ENCODE peak calls at places on chromosomes 12 and 14, in seven cellular contexts. One of them, this sample, is unnamed.

GRCh38 chr14:52949711-52950409 is 990 bp downstream of the FERMT2 start:
- DNase-seq in neural crest cell: no peak
- DNase-seq in right atrium auricular region: no peak
- DNase-seq in non-pigmented ciliary epithelial cell: no peak
- DNase-seq in activated naive CD4-positive, alpha-beta T cell: no peak
- DNase-seq in Daoy: peak
- DNase-seq in NCI-H2081: no peak
- DNase-seq in this sample: peak

GRCh38 chr14:72559227-72559626 is 334.7 kb downstream of the DPF3 start:
- DNase-seq in neural crest cell: no peak
- DNase-seq in Daoy: peak
- DNase-seq in right atrium auricular region: no peak
- DNase-seq in activated naive CD4-positive, alpha-beta T cell: no peak
- DNase-seq in non-pigmented ciliary epithelial cell: no peak
- DNase-seq in NCI-H2081: no peak
- DNase-seq in this sample: peak

GRCh38 chr12:8033153-8034044 is 883 bp downstream of the FOXJ2 start:
- DNase-seq in neural crest cell: no peak
- DNase-seq in Daoy: peak
- DNase-seq in NCI-H2081: peak
- DNase-seq in right atrium auricular region: no peak
- DNase-seq in non-pigmented ciliary epithelial cell: no peak
- DNase-seq in activated naive CD4-positive, alpha-beta T cell: no peak
- DNase-seq in this sample: peak

GRCh38 chr14:69008411-69008810 is 29.3 kb upstream of the ACTN1 start:
- DNase-seq in activated naive CD4-positive, alpha-beta T cell: no peak
- DNase-seq in non-pigmented ciliary epithelial cell: peak
- DNase-seq in NCI-H2081: no peak
- DNase-seq in neural crest cell: no peak
- DNase-seq in right atrium auricular region: no peak
- DNase-seq in Daoy: no peak
- DNase-seq in this sample: no peak

GRCh38 chr14:54722791-54723432 is 156.0 kb downstream of the SAMD4A start:
- DNase-seq in neural crest cell: no peak
- DNase-seq in right atrium auricular region: no peak
- DNase-seq in Daoy: peak
- DNase-seq in NCI-H2081: no peak
- DNase-seq in non-pigmented ciliary epithelial cell: no peak
- DNase-seq in activated naive CD4-positive, alpha-beta T cell: no peak
- DNase-seq in this sample: no peak

GRCh38 chr12:17592472-17592871 is 497.5 kb downstream of the RERGL start:
- DNase-seq in NCI-H2081: no peak
- DNase-seq in non-pigmented ciliary epithelial cell: no peak
- DNase-seq in neural crest cell: no peak
- DNase-seq in right atrium auricular region: no peak
- DNase-seq in Daoy: no peak
- DNase-seq in activated naive CD4-positive, alpha-beta T cell: no peak
- DNase-seq in this sample: no peak

GRCh38 chr12:95574799-95575452 is 23.6 kb upstream of the USP44 start:
- DNase-seq in activated naive CD4-positive, alpha-beta T cell: no peak
- DNase-seq in right atrium auricular region: no peak
- DNase-seq in NCI-H2081: peak
- DNase-seq in non-pigmented ciliary epithelial cell: no peak
- DNase-seq in Daoy: peak
- DNase-seq in neural crest cell: no peak
- DNase-seq in this sample: no peak

GRCh38 chr12:23899434-23899833 is 50.0 kb downstream of the SOX5 start:
- DNase-seq in neural crest cell: no peak
- DNase-seq in activated naive CD4-positive, alpha-beta T cell: no peak
- DNase-seq in non-pigmented ciliary epithelial cell: no peak
- DNase-seq in right atrium auricular region: no peak
- DNase-seq in NCI-H2081: no peak
- DNase-seq in Daoy: no peak
- DNase-seq in this sample: no peak

GRCh38 chr14:32744811-32745445 is 193.8 kb upstream of the NPAS3 start:
- DNase-seq in neural crest cell: no peak
- DNase-seq in Daoy: no peak
- DNase-seq in NCI-H2081: no peak
- DNase-seq in activated naive CD4-positive, alpha-beta T cell: no peak
- DNase-seq in right atrium auricular region: no peak
- DNase-seq in non-pigmented ciliary epithelial cell: no peak
- DNase-seq in this sample: no peak

GRCh38 chr12:646303-647038 is 16.8 kb downstream of the NINJ2 start:
- DNase-seq in neural crest cell: no peak
- DNase-seq in right atrium auricular region: peak
- DNase-seq in Daoy: peak
- DNase-seq in NCI-H2081: no peak
- DNase-seq in activated naive CD4-positive, alpha-beta T cell: no peak
- DNase-seq in non-pigmented ciliary epithelial cell: no peak
- DNase-seq in this sample: no peak

GRCh38 chr14:22532345-22533056 is 56.5 kb downstream of the DAD1 start:
- DNase-seq in non-pigmented ciliary epithelial cell: peak
- DNase-seq in Daoy: peak
- DNase-seq in activated naive CD4-positive, alpha-beta T cell: no peak
- DNase-seq in NCI-H2081: no peak
- DNase-seq in right atrium auricular region: no peak
- DNase-seq in neural crest cell: no peak
- DNase-seq in this sample: no peak

GRCh38 chr14:36055681-36056225 is 120.8 kb downstream of the PTCSC3 start:
- DNase-seq in NCI-H2081: no peak
- DNase-seq in right atrium auricular region: no peak
- DNase-seq in activated naive CD4-positive, alpha-beta T cell: no peak
- DNase-seq in non-pigmented ciliary epithelial cell: no peak
- DNase-seq in Daoy: peak
- DNase-seq in neural crest cell: no peak
- DNase-seq in this sample: no peak

This sample was measured in MG63.